ENCODE peak calls at places on chromosomes 2 and 18, in four cellular contexts. K is GM19239, H is NCI-H1092 treated with DMSO at 0.1 percent for 48 hours, O is iris pigment epithelial cell. R is an unnamed sample.

GRCh38 chr2:424306-425172 is 136.6 kb upstream of the ALKAL2 start:
- DNase-seq in H (no peak), K (no peak), O (peak; percentile 31), R (no peak)

GRCh38 chr2:237791977-237792727 is 6.4 kb upstream of the RBM44 start:
- DNase-seq in H (no peak), O (peak; percentile 26), K (no peak), R (no peak)

GRCh38 chr2:180240774-180241173 is 233.7 kb upstream of the CWC22 start:
- DNase-seq in H (no peak), O (peak; percentile 8), K (no peak), R (no peak)

GRCh38 chr2:98928242-98928641 is 7.8 kb downstream of the CRACDL start:
- DNase-seq in H (no peak), K (no peak), O (no peak), R (no peak)

GRCh38 chr18:62425465-62426190 is 97.2 kb upstream of the ZCCHC2 start:
- DNase-seq in O (peak; percentile 97), K (no peak), H (peak; percentile 93), R (peak; percentile 87)

GRCh38 chr2:127770973-127771735 is 39.8 kb downstream of the WDR33 start:
- DNase-seq in O (peak; percentile 98), K (no peak), H (no peak), R (no peak)

GRCh38 chr2:158413581-158413980 is 43.0 kb downstream of the CCDC148 start:
- DNase-seq in H (no peak), K (no peak), O (peak; percentile 22), R (no peak)

GRCh38 chr2:215764441-215765048 is 248.8 kb downstream of the MREG start:
- DNase-seq in K (no peak), H (no peak), O (peak; percentile 96), R (no peak)

GRCh38 chr2:50492452-50492851 is 539.5 kb downstream of the NRXN1 start:
- DNase-seq in K (peak; percentile 14), H (peak; percentile 53), O (peak; percentile 52), R (peak; percentile 51)

GRCh38 chr2:14815201-14815600 is 182.7 kb downstream of the LRATD1 start:
- DNase-seq in K (no peak), O (no peak), H (no peak), R (no peak)

GRCh38 chr2:20675701-20676352 is 8.9 kb downstream of the GDF7 start:
- DNase-seq in H (no peak), K (peak; percentile 78), O (no peak), R (no peak)

GRCh38 chr2:230905448-230906430 is 19.3 kb downstream of the GPR55 start:
- DNase-seq in K (no peak), O (peak; percentile 11), H (no peak), R (no peak)

GRCh38 chr2:240650254-240650965 is 25.1 kb downstream of the GPR35 start:
- DNase-seq in K (no peak), H (no peak), O (no peak), R (no peak)

GRCh38 chr2:15645720-15646385 is 54.2 kb downstream of the DDX1 start:
- DNase-seq in K (no peak), H (no peak), O (no peak), R (no peak)

GRCh38 chr2:38690499-38691420 is 24.8 kb downstream of the GALM start:
- DNase-seq in O (peak; percentile 96), K (no peak), H (no peak), R (no peak)

GRCh38 chr2:229257980-229258379 is 13.1 kb downstream of the PID1 start:
- DNase-seq in O (no peak), H (no peak), K (no peak), R (no peak)

GRCh38 chr2:210541280-210541902 is 15.0 kb upstream of the CPS1 start:
- DNase-seq in H (no peak), O (peak; percentile 38), K (no peak), R (no peak)

GRCh38 chr18:2244641-2245040 is 326.7 kb downstream of the METTL4 start:
- DNase-seq in K (no peak), H (no peak), O (no peak), R (no peak)

GRCh38 chr2:201854221-201854801 is 48.0 kb downstream of the CDK15 start:
- DNase-seq in H (no peak), O (peak; percentile 99), K (no peak), R (no peak)

GRCh38 chr2:39686470-39686869 is 20.8 kb downstream of the TMEM178A start:
- DNase-seq in O (no peak), H (no peak), K (no peak), R (no peak)

GRCh38 chr2:69213201-69213600 is 173.8 kb downstream of the GFPT1 start:
- DNase-seq in O (no peak), K (no peak), H (no peak), R (no peak)

GRCh38 chr18:74457743-74458465 is 796 bp upstream of the DIPK1C start:
- DNase-seq in K (no peak), O (no peak), H (no peak), R (peak; percentile 90)

GRCh38 chr18:66316708-66317107 is 287.2 kb downstream of the CDH19 start:
- DNase-seq in O (no peak), K (no peak), H (no peak), R (no peak)

GRCh38 chr2:132632000-132632649 is 37.9 kb downstream of the LYPD1 start:
- DNase-seq in O (peak; percentile 10), K (no peak), H (no peak), R (no peak)

GRCh38 chr2:12169060-12169406 is 422.6 kb downstream of the LPIN1 start:
- DNase-seq in H (no peak), K (no peak), O (peak; percentile 98), R (peak; percentile 53)

GRCh38 chr18:23881778-23882177 is 132.8 kb upstream of the TTC39C start:
- DNase-seq in O (no peak), H (peak; percentile 83), K (no peak), R (peak; percentile 46)

GRCh38 chr2:138787053-138787666 is 7.0 kb upstream of the NXPH2 start:
- DNase-seq in H (peak; percentile 24), K (no peak), O (peak; percentile 48), R (peak; percentile 18)

GRCh38 chr2:172084734-172085459 is 410 bp upstream of the DLX1 start:
- DNase-seq in H (peak; percentile 89), O (peak; percentile 94), K (no peak), R (peak; percentile 75)

GRCh38 chr2:158650646-158651357 is 144.3 kb upstream of the DAPL1 start:
- DNase-seq in O (no peak), H (no peak), K (no peak), R (no peak)

GRCh38 chr2:160666019-160666676 is 172.5 kb upstream of the RBMS1 start:
- DNase-seq in O (peak; percentile 99), K (no peak), H (peak; percentile 85), R (no peak)

GRCh38 chr2:167490394-167490793 is 602.1 kb downstream of the XIRP2 start:
- DNase-seq in H (no peak), O (no peak), K (no peak), R (no peak)

R was measured in testis.